ENCODE peak calls at places on chromosome 2, in nine cellular contexts. B is cardiac muscle cell; R is CD8-positive, alpha-beta T cell; W is aorta; S is neural progenitor cell; C is GM23248; Y is PC-3; V is brain microvascular endothelial cell; G is A549. F is an unnamed sample.

GRCh38 chr2:1687254-1687653 is 57.1 kb downstream of the PXDN start:
- DNase-seq in B (no peak), R (no peak), W (no peak), S (no peak), C (no peak), Y (peak; percentile 63), V (no peak), G (no peak), F (peak; percentile 46)

GRCh38 chr2:96329416-96329815 is 4.3 kb downstream of the ITPRIPL1 start:
- DNase-seq in B (no peak), R (no peak), W (no peak), S (no peak), C (peak; percentile 84), Y (peak; percentile 74), V (no peak), G (no peak), F (peak; percentile 22)

GRCh38 chr2:235270951-235271350 is 222.9 kb upstream of the AGAP1 start:
- DNase-seq in B (no peak), R (no peak), W (no peak), S (no peak), C (peak; percentile 76), Y (no peak), V (peak; percentile 73), G (no peak), F (peak; percentile 87)

GRCh38 chr2:109453596-109453995 is 160.2 kb downstream of the SEPTIN10 start:
- DNase-seq in B (no peak), R (no peak), W (peak; percentile 61), S (no peak), C (no peak), Y (no peak), V (no peak), G (no peak), F (no peak)

GRCh38 chr2:1497122-1497611 is 83.9 kb downstream of the TPO start:
- DNase-seq in B (no peak), R (no peak), W (peak; percentile 53), S (no peak), C (no peak), Y (no peak), V (no peak), G (no peak), F (no peak)

GRCh38 chr2:191230174-191230573 is 15.0 kb upstream of the MYO1B start:
- DNase-seq in B (no peak), R (no peak), W (no peak), S (no peak), C (peak; percentile 92), Y (peak; percentile 69), V (peak; percentile 96), G (no peak), F (peak; percentile 96)

GRCh38 chr2:152718909-152719645 is 657 bp downstream of the ARL6IP6 start:
- DNase-seq in B (peak; percentile 63), R (no peak), W (no peak), S (peak; percentile 80), C (peak; percentile 64), Y (peak; percentile 80), V (peak; percentile 9), G (peak; percentile 78), F (peak; percentile 48)

GRCh38 chr2:1884933-1885580 is 140.7 kb upstream of the PXDN start:
- DNase-seq in B (no peak), R (no peak), W (no peak), S (no peak), C (no peak), Y (no peak), V (peak; percentile 91), G (no peak), F (peak; percentile 95)

GRCh38 chr2:33241581-33241980 is 234.9 kb upstream of the RASGRP3 start:
- DNase-seq in B (peak; percentile 23), R (no peak), W (no peak), S (no peak), C (no peak), Y (no peak), V (no peak), G (no peak), F (peak; percentile 96)

GRCh38 chr2:113178891-113179290 is 5.1 kb downstream of the PSD4 start:
- DNase-seq in B (no peak), R (no peak), W (no peak), S (no peak), C (no peak), Y (no peak), V (no peak), G (no peak), F (no peak)

GRCh38 chr2:46039543-46040303 is 257.5 kb upstream of the EPAS1 start:
- DNase-seq in B (no peak), R (no peak), W (no peak), S (no peak), C (no peak), Y (no peak), V (no peak), G (no peak), F (no peak)

GRCh38 chr2:167756427-167756826 is 491.0 kb downstream of the STK39 start:
- DNase-seq in B (peak; percentile 41), R (no peak), W (no peak), S (peak; percentile 73), C (peak; percentile 10), Y (no peak), V (peak; percentile 25), G (no peak), F (peak; percentile 53)

GRCh38 chr2:29459445-29460179 is 344.4 kb downstream of the CLIP4 start:
- DNase-seq in B (no peak), R (no peak), W (no peak), S (no peak), C (peak; percentile 90), Y (peak; percentile 67), V (peak; percentile 81), G (no peak), F (peak; percentile 65)

GRCh38 chr2:213609570-213610170 is 325.4 kb downstream of the SPAG16 start:
- DNase-seq in B (no peak), R (no peak), W (no peak), S (peak; percentile 10), C (no peak), Y (no peak), V (no peak), G (no peak), F (no peak)

GRCh38 chr2:45339253-45339652 is 271.8 kb downstream of the SRBD1 start:
- DNase-seq in B (no peak), R (no peak), W (no peak), S (no peak), C (no peak), Y (no peak), V (no peak), G (no peak), F (no peak)

GRCh38 chr2:68438455-68439303 is 28.4 kb downstream of the FBXO48 start:
- DNase-seq in B (no peak), R (no peak), W (no peak), S (no peak), C (no peak), Y (no peak), V (peak; percentile 17), G (no peak), F (no peak)

GRCh38 chr2:189362283-189362682 is 79.0 kb upstream of the WDR75 start:
- DNase-seq in B (no peak), R (no peak), W (no peak), S (no peak), C (no peak), Y (no peak), V (no peak), G (no peak), F (no peak)

GRCh38 chr2:63856302-63856600 is 14.6 kb downstream of the UGP2 start:
- DNase-seq in B (no peak), R (peak; percentile 35), W (no peak), S (no peak), C (no peak), Y (no peak), V (no peak), G (no peak), F (no peak)

GRCh38 chr2:84940088-84940470 is 30.9 kb upstream of the KCMF1 start:
- DNase-seq in B (no peak), R (no peak), W (no peak), S (no peak), C (no peak), Y (no peak), V (no peak), G (no peak), F (no peak)
- H3K4me3 ChIP-seq in B (no peak overlapping the region), R (peak overlapping the region; percentile 29), W (no peak overlapping the region), S (no peak overlapping the region), C (no peak overlapping the region), Y (no peak overlapping the region), V (no peak overlapping the region), G (no peak overlapping the region), F (no peak overlapping the region)

GRCh38 chr2:100281521-100282438 is 40.5 kb downstream of the LONRF2 start:
- DNase-seq in B (no peak), R (no peak), W (no peak), S (peak; percentile 6), C (peak; percentile 61), Y (no peak), V (no peak), G (no peak), F (peak; percentile 41)
- H3K4me3 ChIP-seq in B (no peak overlapping the region), R (no peak overlapping the region), W (no peak overlapping the region), S (no peak overlapping the region), C (peak overlapping the region; percentile 57), Y (no peak overlapping the region), V (no peak overlapping the region), G (no peak overlapping the region), F (no peak overlapping the region)

DNA sequence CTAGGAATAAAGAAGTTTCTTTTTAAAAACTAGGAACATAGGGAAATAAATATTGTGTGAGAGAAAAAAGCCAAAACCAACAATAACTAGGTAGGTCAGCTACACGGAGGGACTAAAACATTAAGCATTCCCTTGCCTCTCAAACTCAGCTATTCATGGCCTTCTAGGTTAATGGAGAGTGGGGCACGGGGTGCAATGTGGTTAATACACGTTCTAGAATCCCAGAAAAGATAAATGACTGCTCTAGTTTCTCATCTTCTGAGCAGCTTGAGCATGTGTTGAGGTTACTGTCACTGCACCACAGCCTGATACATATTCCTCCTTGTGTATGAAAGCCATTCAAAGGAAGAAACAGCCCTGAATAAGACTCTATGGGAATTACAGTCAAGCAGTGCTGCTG is 31.4 kb downstream of the SLC8A1 start:
- DNase-seq in B (no peak), R (no peak), W (no peak), S (no peak), C (no peak), Y (no peak), V (no peak), G (no peak), F (no peak)
- H3K4me3 ChIP-seq in B (no peak overlapping the region), R (no peak overlapping the region), W (no peak overlapping the region), S (no peak overlapping the region), C (no peak overlapping the region), Y (no peak overlapping the region), V (no peak overlapping the region), G (no peak overlapping the region), F (no peak overlapping the region)

GRCh38 chr2:205731521-205731965 is 49.2 kb downstream of the NRP2 start:
- DNase-seq in B (no peak), R (no peak), W (no peak), S (no peak), C (peak; percentile 92), Y (no peak), V (peak; percentile 95), G (peak; percentile 73), F (peak; percentile 92)

GRCh38 chr2:205732314-205732713 is 50.0 kb downstream of the NRP2 start:
- DNase-seq in B (no peak), R (no peak), W (no peak), S (no peak), C (no peak), Y (no peak), V (no peak), G (no peak), F (no peak)

GRCh38 chr2:205733648-205734047 is 51.3 kb downstream of the NRP2 start:
- DNase-seq in B (no peak), R (no peak), W (no peak), S (peak; percentile 84), C (no peak), Y (no peak), V (no peak), G (no peak), F (no peak)

GRCh38 chr2:205733082-205733481 is 50.8 kb downstream of the NRP2 start:
- DNase-seq in B (no peak), R (no peak), W (no peak), S (no peak), C (no peak), Y (no peak), V (no peak), G (no peak), F (no peak)

GRCh38 chr2:205734436-205734835 is 52.1 kb downstream of the NRP2 start:
- DNase-seq in B (peak; percentile 55), R (no peak), W (no peak), S (peak; percentile 64), C (peak; percentile 87), Y (peak; percentile 67), V (peak; percentile 87), G (peak; percentile 52), F (peak; percentile 88)
- H3K4me3 ChIP-seq in B (no peak overlapping the region), R (no peak overlapping the region), W (no peak overlapping the region), S (no peak overlapping the region), C (peak overlapping the region; percentile 6), Y (no peak overlapping the region), V (no peak overlapping the region), G (no peak overlapping the region), F (no peak overlapping the region)

F was measured in astrocyte of the spinal cord.